ENCODE peak calls at places on chromosomes 7 and 10, in seven cellular contexts. U is H1, V is mesendoderm, L is neuronal stem cell, B is H9, X is mesenchymal stem cell, N is trophoblast cell. M is an unnamed sample.

GRCh38 chr10:128059915-128060314 is 66.3 kb downstream of the MKI67 start:
- DNase-seq in U (no peak), L (no peak), B (no peak), N (no peak), X (no peak), V (no peak), M (no peak)

GRCh38 chr7:47216439-47216838 is 365.5 kb downstream of the TNS3 start:
- DNase-seq in B (no peak), X (no peak), L (no peak), U (no peak), N (no peak), V (peak; percentile 6), M (no peak)

GRCh38 chr10:3902054-3902808 is 117.2 kb upstream of the KLF6 start:
- DNase-seq in X (peak; percentile 83), U (no peak), N (no peak), V (no peak), L (no peak), B (no peak), M (no peak)

GRCh38 chr10:92849576-92850090 is 1.3 kb downstream of the EXOC6 start:
- DNase-seq in V (no peak), B (no peak), N (no peak), L (no peak), X (no peak), U (no peak), M (no peak)

GRCh38 chr7:64887756-64888508 is 15.1 kb upstream of the ZNF273 start:
- DNase-seq in L (no peak), B (peak; percentile 62), U (peak; percentile 87), X (no peak), V (peak; percentile 84), N (no peak), M (no peak)

GRCh38 chr10:86267286-86268195 is 99.1 kb downstream of the GRID1 start:
- DNase-seq in V (peak; percentile 36), L (no peak), X (no peak), U (peak; percentile 45), B (peak; percentile 24), N (no peak), M (no peak)

GRCh38 chr7:128067983-128068382 is 36.7 kb upstream of the LRRC4 start:
- DNase-seq in V (no peak), B (no peak), N (no peak), L (no peak), X (no peak), U (no peak), M (no peak)

GRCh38 chr10:120961720-120962259 is 110.6 kb downstream of the WDR11 start:
- DNase-seq in U (no peak), X (no peak), N (no peak), V (no peak), L (no peak), B (no peak), M (no peak)

GRCh38 chr10:91907914-91908357 is 1.4 kb downstream of the FGFBP3 start:
- DNase-seq in N (no peak), U (no peak), L (no peak), B (no peak), V (peak; percentile 53), X (peak; percentile 52), M (no peak)

GRCh38 chr7:70696139-70696782 is 435.7 kb upstream of the GALNT17 start:
- DNase-seq in N (no peak), U (no peak), X (peak; percentile 22), B (no peak), V (peak; percentile 31), L (peak; percentile 24), M (peak; percentile 52)

DNA sequence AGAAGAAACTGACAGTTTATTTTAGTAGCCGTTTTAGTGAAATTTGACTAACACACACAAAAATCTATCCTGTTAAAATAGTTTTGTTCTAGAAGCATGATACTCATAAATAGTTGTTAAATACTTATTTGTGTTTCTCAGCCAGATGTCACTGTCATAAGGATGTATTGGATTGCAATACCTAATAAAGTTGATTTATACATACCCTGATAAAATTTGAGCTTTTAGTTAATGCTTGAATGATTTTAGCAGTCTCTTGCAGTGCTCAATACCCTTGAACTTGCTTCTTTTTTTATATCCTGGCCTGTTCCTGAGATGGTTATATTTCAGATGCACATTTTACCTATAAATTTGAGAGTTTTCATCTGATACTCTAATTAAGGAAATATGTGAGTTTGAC is 10.1 kb downstream of the ING3 start:
- DNase-seq in V (no peak), U (no peak), N (no peak), B (no peak), X (no peak), L (no peak), M (no peak)
- H2AK5ac ChIP-seq in V (no peak overlapping the region), U (no peak overlapping the region), N (no peak overlapping the region), B (no peak overlapping the region), X (no peak overlapping the region), L (no peak overlapping the region), M (no peak overlapping the region)

GRCh38 chr10:64732372-64732715 is 1211.1 kb downstream of the REEP3 start:
- DNase-seq in U (no peak), V (no peak), X (no peak), B (no peak), L (no peak), N (no peak), M (no peak)

GRCh38 chr10:64731016-64731415 is 1209.8 kb downstream of the REEP3 start:
- DNase-seq in B (no peak), X (no peak), V (no peak), U (no peak), N (no peak), L (no peak), M (no peak)

GRCh38 chr10:64726466-64726865 is 1205.3 kb downstream of the REEP3 start:
- DNase-seq in U (no peak), X (no peak), N (no peak), B (no peak), V (no peak), L (no peak), M (no peak)
- H2BK120ac ChIP-seq in U (no peak overlapping the region), X (no peak overlapping the region), N (no peak overlapping the region), B (no peak overlapping the region), V (no peak overlapping the region), L (no peak overlapping the region), M (no peak overlapping the region)

GRCh38 chr7:26375604-26376207 is 84.0 kb downstream of the SNX10 start:
- DNase-seq in U (no peak), N (no peak), L (peak; percentile 48), X (no peak), V (peak; percentile 46), B (no peak), M (no peak)

GRCh38 chr7:26374665-26375373 is 83.2 kb downstream of the SNX10 start:
- DNase-seq in L (no peak), V (no peak), B (no peak), X (no peak), N (no peak), U (no peak), M (no peak)

GRCh38 chr7:26369519-26370385 is 78.1 kb downstream of the SNX10 start:
- DNase-seq in L (peak; percentile 38), B (no peak), V (no peak), X (peak; percentile 61), U (no peak), N (peak; percentile 42), M (peak; percentile 43)

GRCh38 chr7:26372211-26372610 is 80.5 kb downstream of the SNX10 start:
- DNase-seq in B (no peak), V (no peak), L (no peak), N (no peak), U (no peak), X (no peak), M (no peak)

GRCh38 chr7:26372738-26373137 is 81.1 kb downstream of the SNX10 start:
- DNase-seq in L (no peak), U (no peak), N (no peak), B (no peak), X (no peak), V (no peak), M (no peak)
- H2AK5ac ChIP-seq in L (no peak overlapping the region), U (no peak overlapping the region), N (no peak overlapping the region), B (no peak overlapping the region), X (no peak overlapping the region), V (no peak overlapping the region), M (no peak overlapping the region)

DNA sequence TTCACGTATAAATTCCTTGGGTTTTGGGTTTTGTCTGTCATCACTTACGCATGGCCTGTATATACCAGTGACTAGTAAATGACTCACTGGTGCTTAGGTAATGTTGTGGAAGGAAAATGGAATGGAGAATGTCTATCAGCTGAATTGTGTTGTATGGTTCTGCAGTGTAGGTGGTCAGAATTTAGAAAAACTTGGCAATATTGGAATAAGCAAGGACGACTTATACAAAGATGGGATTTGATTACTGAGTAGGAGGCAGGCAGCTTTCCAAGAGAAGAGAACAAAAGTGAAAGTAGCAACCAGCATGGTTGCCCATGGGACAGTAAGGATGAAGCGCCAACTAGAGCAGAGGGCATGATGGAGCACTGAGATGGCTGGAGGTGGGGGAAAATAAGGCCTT is 168.6 kb upstream of the CSTF2T start:
- DNase-seq in L (no peak), B (no peak), N (peak; percentile 5), X (peak; percentile 82), V (no peak), U (no peak), M (peak; percentile 99)
- H2BK120ac ChIP-seq in L (no peak overlapping the region), B (no peak overlapping the region), N (no peak overlapping the region), X (no peak overlapping the region), V (no peak overlapping the region), U (no peak overlapping the region), M (peak overlapping the region; percentile 33)

GRCh38 chr7:91342402-91342801 is 78.2 kb downstream of the FZD1 start:
- DNase-seq in L (no peak), X (no peak), V (no peak), B (no peak), N (no peak), U (no peak), M (no peak)

GRCh38 chr7:91345449-91345848 is 81.2 kb downstream of the FZD1 start:
- DNase-seq in B (no peak), L (no peak), X (no peak), V (no peak), U (no peak), N (no peak), M (no peak)

GRCh38 chr7:91344911-91345310 is 80.7 kb downstream of the FZD1 start:
- DNase-seq in N (no peak), B (no peak), U (no peak), L (no peak), V (no peak), X (no peak), M (no peak)

GRCh38 chr7:91343420-91343819 is 79.2 kb downstream of the FZD1 start:
- DNase-seq in X (no peak), U (no peak), N (no peak), V (no peak), B (no peak), L (no peak), M (no peak)

DNA sequence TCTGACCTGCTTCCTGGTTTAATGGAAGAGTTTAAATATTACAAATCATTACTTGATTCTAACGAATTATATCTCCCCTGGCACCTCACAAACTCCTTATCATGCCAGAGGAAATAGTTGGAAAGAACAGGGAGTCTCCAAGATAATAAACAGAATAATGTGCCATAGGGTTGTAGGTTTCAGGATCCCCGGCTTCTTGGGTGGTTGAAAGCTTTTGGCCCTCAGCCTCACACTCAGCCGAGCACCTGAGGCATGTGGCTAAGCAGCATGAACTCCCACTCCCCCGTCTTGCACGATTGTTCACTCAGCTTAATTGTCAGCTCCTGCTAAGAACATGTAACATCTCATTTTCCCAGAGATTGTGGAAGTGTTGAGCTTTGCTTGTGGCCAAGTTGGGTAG is 80.0 kb downstream of the FZD1 start:
- DNase-seq in U (no peak), X (no peak), V (no peak), N (no peak), B (no peak), L (no peak), M (no peak)
- H2AK5ac ChIP-seq in U (no peak overlapping the region), X (no peak overlapping the region), V (no peak overlapping the region), N (no peak overlapping the region), B (no peak overlapping the region), L (no peak overlapping the region), M (no peak overlapping the region)

M was measured in IMR-90.